ENCODE peak calls at places on chromosome 2, in eight cellular contexts. A is DMS79; J is GM12865; S is hypothalamus; D is KG1; F is GM20000; Q is activated effector memory CD4-positive, alpha-beta T cell treated with anti-CD3 and anti-CD28 coated beads, Interleukin-2, amount 50 U/mL, for 16 hours; Z is CD8-positive, alpha-beta memory T cell. V is an unnamed sample.

GRCh38 chr2:219149667-219150066 is 10.9 kb downstream of the NHEJ1 start:
- DNase-seq in J (no peak), S (no peak), Z (no peak), Q (no peak), A (peak), F (no peak), D (no peak), V (no peak)

GRCh38 chr2:38271697-38272096 is 105.4 kb downstream of the ATL2 start:
- DNase-seq in Q (no peak), F (no peak), S (no peak), D (no peak), A (no peak), J (no peak), Z (no peak), V (no peak)

GRCh38 chr2:15747172-15747550 is 155.5 kb downstream of the DDX1 start:
- DNase-seq in S (no peak), Z (no peak), F (no peak), A (no peak), Q (no peak), D (no peak), J (no peak), V (no peak)

GRCh38 chr2:239629936-239630617 is 229.3 kb upstream of the HDAC4 start:
- DNase-seq in S (no peak), Z (no peak), A (no peak), D (no peak), J (no peak), F (no peak), Q (no peak), V (no peak)

GRCh38 chr2:36376319-36376765 is 20.8 kb downstream of the CRIM1 start:
- DNase-seq in S (no peak), Q (no peak), J (no peak), Z (no peak), A (no peak), F (no peak), D (no peak), V (no peak)

GRCh38 chr2:3450385-3451031 is 68.8 kb downstream of the ADI1 start:
- DNase-seq in A (peak), Z (no peak), F (no peak), D (no peak), J (no peak), S (no peak), Q (no peak), V (no peak)

GRCh38 chr2:28280576-28280975 is 112.1 kb upstream of the FOSL2 start:
- DNase-seq in Q (no peak), D (no peak), F (no peak), J (no peak), Z (no peak), S (no peak), A (no peak), V (no peak)

GRCh38 chr2:134692461-134692860 is 26.3 kb downstream of the TMEM163 start:
- DNase-seq in Q (no peak), S (no peak), F (no peak), A (no peak), J (peak), D (no peak), Z (no peak), V (no peak)

GRCh38 chr2:86807462-86808275 is 17.0 kb upstream of the CD8A start:
- DNase-seq in J (peak), F (peak), Q (peak), Z (peak), A (peak), D (no peak), S (peak), V (no peak)

GRCh38 chr2:117942551-117942950 is 71.3 kb downstream of the CCDC93 start:
- DNase-seq in J (no peak), D (no peak), Z (no peak), Q (no peak), A (no peak), S (no peak), F (no peak), V (no peak)

GRCh38 chr2:120596990-120597594 is 138.6 kb upstream of the GLI2 start:
- DNase-seq in F (no peak), A (no peak), Z (no peak), J (no peak), S (no peak), Q (no peak), D (no peak), V (no peak)

GRCh38 chr2:206275274-206276160 is 1.1 kb downstream of the ZDBF2 start:
- DNase-seq in S (no peak), J (peak), F (peak), D (no peak), Q (peak), A (no peak), Z (no peak), V (no peak)

GRCh38 chr2:42978175-42978886 is 185.9 kb upstream of the HAAO start:
- DNase-seq in A (no peak), S (no peak), J (no peak), F (no peak), D (no peak), Z (no peak), Q (peak), V (no peak)

GRCh38 chr2:205409403-205409802 is 272.9 kb upstream of the NRP2 start:
- DNase-seq in F (no peak), Q (no peak), Z (no peak), S (no peak), A (peak), D (no peak), J (no peak), V (no peak)

GRCh38 chr2:238512247-238512867 is 85.6 kb downstream of the ASB1 start:
- DNase-seq in F (no peak), D (no peak), Q (peak), J (no peak), A (no peak), S (no peak), Z (no peak), V (no peak)

GRCh38 chr2:222178450-222178849 is 120.3 kb downstream of the PAX3 start:
- DNase-seq in S (no peak), A (no peak), F (no peak), J (no peak), Z (no peak), D (no peak), Q (no peak), V (no peak)

GRCh38 chr2:71000780-71001591 is 6.3 kb upstream of the TEX261 start:
- DNase-seq in Z (peak), F (peak), D (peak), Q (peak), J (peak), A (no peak), S (peak), V (peak)

GRCh38 chr2:199223791-199224190 is 233.9 kb downstream of the SATB2 start:
- DNase-seq in A (no peak), F (no peak), J (no peak), Q (no peak), S (no peak), Z (no peak), D (no peak), V (no peak)

GRCh38 chr2:95305341-95306058 is 8.4 kb downstream of the KCNIP3 start:
- DNase-seq in A (peak), S (no peak), F (no peak), D (no peak), Z (no peak), Q (no peak), J (no peak), V (no peak)

GRCh38 chr2:175929850-175930249 is 72.2 kb downstream of the LNPK start:
- DNase-seq in Q (no peak), A (no peak), F (no peak), S (no peak), Z (no peak), D (no peak), J (no peak), V (no peak)

GRCh38 chr2:216546646-216547403 is 48.2 kb downstream of the RPL37A start:
- DNase-seq in Z (no peak), F (no peak), S (no peak), J (no peak), A (no peak), D (no peak), Q (no peak), V (no peak)

GRCh38 chr2:15748736-15749323 is 157.2 kb downstream of the DDX1 start:
- DNase-seq in F (peak), J (peak), D (no peak), S (no peak), Q (no peak), A (no peak), Z (no peak), V (no peak)

GRCh38 chr2:85754313-85755095 is 713 bp downstream of the ATOH8 start:
- DNase-seq in J (peak), A (peak), Z (no peak), Q (peak), D (no peak), S (no peak), F (peak), V (no peak)

GRCh38 chr2:100929142-100929541 is 72.9 kb upstream of the RPL31 start:
- DNase-seq in J (no peak), Z (no peak), Q (no peak), S (no peak), A (no peak), F (no peak), D (no peak), V (no peak)

GRCh38 chr2:95357717-95358280 is 44.7 kb upstream of the FAHD2A start:
- DNase-seq in Q (peak), J (no peak), Z (no peak), F (no peak), A (no peak), S (no peak), D (no peak), V (no peak)

GRCh38 chr2:12109363-12110017 is 363.1 kb downstream of the LPIN1 start:
- DNase-seq in Q (no peak), A (no peak), Z (no peak), J (no peak), F (no peak), D (no peak), S (no peak), V (no peak)

GRCh38 chr2:167188596-167188967 is 300.3 kb downstream of the XIRP2 start:
- DNase-seq in Q (no peak), J (no peak), D (no peak), S (no peak), F (no peak), A (no peak), Z (no peak), V (no peak)

GRCh38 chr2:40032650-40033319 is 253.7 kb upstream of the THUMPD2 start:
- DNase-seq in J (no peak), A (no peak), F (no peak), Q (no peak), S (no peak), D (no peak), Z (no peak), V (no peak)

GRCh38 chr2:237868631-237869356 is 9.4 kb downstream of the RAMP1 start:
- DNase-seq in J (no peak), S (no peak), Z (no peak), A (no peak), Q (peak), F (no peak), D (no peak), V (no peak)

GRCh38 chr2:119490653-119491195 is 33.6 kb downstream of the SCTR start:
- DNase-seq in J (no peak), D (no peak), F (no peak), A (no peak), S (no peak), Z (no peak), Q (no peak), V (no peak)

GRCh38 chr2:191686079-191686478 is 8.1 kb downstream of the NABP1 start:
- DNase-seq in S (no peak), Z (no peak), D (no peak), J (no peak), Q (no peak), A (no peak), F (no peak), V (no peak)

GRCh38 chr2:130261970-130262760 is 63.9 kb upstream of the TUBA3E start:
- DNase-seq in A (no peak), Z (no peak), J (no peak), S (no peak), F (no peak), D (no peak), Q (no peak), V (no peak)

GRCh38 chr2:148917431-148917830 is 42.4 kb downstream of the KIF5C start:
- DNase-seq in D (no peak), A (no peak), Z (no peak), F (no peak), J (no peak), Q (no peak), S (no peak), V (no peak)